ENCODE peak calls at places on chromosomes 6 and 20, in seven cellular contexts. N is adrenal gland, I is spleen, Y is NB4, J is H54, B is transverse colon, Q is ovary. D is an unnamed sample.

GRCh38 chr6:31083742-31084354 is 28.5 kb downstream of the C6orf15 start:
- DNase-seq in N (peak), I (no peak), Y (peak), J (no peak), B (peak), Q (no peak), D (peak)

GRCh38 chr6:36125575-36125974 is 4.7 kb upstream of the MAPK13 start:
- DNase-seq in N (no peak), I (no peak), Y (no peak), J (no peak), B (no peak), Q (no peak), D (no peak)

GRCh38 chr20:14401479-14402138 is 64.2 kb upstream of the FLRT3 start:
- DNase-seq in N (no peak), I (no peak), Y (no peak), J (no peak), B (no peak), Q (no peak), D (no peak)

GRCh38 chr20:33370296-33370695 is 31.0 kb downstream of the CDK5RAP1 start:
- DNase-seq in N (peak), I (peak), Y (no peak), J (no peak), B (peak), Q (no peak), D (no peak)

GRCh38 chr6:108902389-108902792 is 54.2 kb downstream of the ARMC2 start:
- DNase-seq in N (no peak), I (no peak), Y (peak), J (no peak), B (no peak), Q (no peak), D (no peak)

GRCh38 chr20:13261460-13262301 is 40.6 kb downstream of the ISM1 start:
- DNase-seq in N (peak), I (no peak), Y (peak), J (peak), B (peak), Q (no peak), D (peak)

GRCh38 chr6:157982297-157982579 is 575 bp downstream of the SYNJ2 start:
- DNase-seq in N (peak), I (no peak), Y (peak), J (no peak), B (peak), Q (peak), D (peak)

GRCh38 chr6:108711094-108711493 is 137.1 kb upstream of the ARMC2 start:
- DNase-seq in N (no peak), I (no peak), Y (no peak), J (no peak), B (no peak), Q (no peak), D (no peak)

GRCh38 chr20:51027396-51027795 is 4.5 kb upstream of the KCNG1 start:
- DNase-seq in N (no peak), I (peak), Y (no peak), J (no peak), B (no peak), Q (no peak), D (no peak)

GRCh38 chr6:38116248-38116647 is 296.7 kb downstream of the ZFAND3 start:
- DNase-seq in N (no peak), I (no peak), Y (no peak), J (no peak), B (no peak), Q (no peak), D (no peak)

GRCh38 chr6:90217621-90218496 is 78.8 kb downstream of the BACH2 start:
- DNase-seq in N (no peak), I (no peak), Y (no peak), J (no peak), B (no peak), Q (no peak), D (no peak)

GRCh38 chr6:36692220-36692619 is 5.4 kb upstream of the RAB44 start:
- DNase-seq in N (no peak), I (peak), Y (peak), J (no peak), B (peak), Q (no peak), D (no peak)

GRCh38 chr20:17568045-17568788 is 1.7 kb upstream of the DSTN start:
- DNase-seq in N (no peak), I (no peak), Y (no peak), J (no peak), B (no peak), Q (no peak), D (no peak)

GRCh38 chr6:151180321-151180720 is 59.4 kb upstream of the AKAP12 start:
- DNase-seq in N (no peak), I (no peak), Y (peak), J (no peak), B (no peak), Q (no peak), D (peak)

GRCh38 chr6:119129148-119129967 is 50.9 kb upstream of the FAM184A start:
- DNase-seq in N (no peak), I (no peak), Y (peak), J (no peak), B (no peak), Q (no peak), D (peak)

GRCh38 chr6:73854998-73855718 is 159.2 kb downstream of the CD109 start:
- DNase-seq in N (no peak), I (no peak), Y (peak), J (no peak), B (no peak), Q (no peak), D (peak)

GRCh38 chr6:89597988-89598387 is 40.6 kb downstream of the LYRM2 start:
- DNase-seq in N (peak), I (no peak), Y (peak), J (no peak), B (no peak), Q (no peak), D (no peak)

GRCh38 chr6:71107935-71108420 is 151.1 kb upstream of the B3GAT2 start:
- DNase-seq in N (no peak), I (no peak), Y (no peak), J (peak), B (no peak), Q (no peak), D (no peak)

GRCh38 chr6:41581381-41581991 is 35.3 kb downstream of the FOXP4 start:
- DNase-seq in N (peak), I (no peak), Y (no peak), J (peak), B (no peak), Q (no peak), D (no peak)

GRCh38 chr20:12975833-12976608 is 32.8 kb upstream of the SPTLC3 start:
- DNase-seq in N (no peak), I (no peak), Y (no peak), J (no peak), B (no peak), Q (no peak), D (no peak)

GRCh38 chr6:12785301-12785700 is 68.7 kb downstream of the PHACTR1 start:
- DNase-seq in N (no peak), I (no peak), Y (no peak), J (no peak), B (no peak), Q (no peak), D (no peak)

GRCh38 chr20:36098364-36098763 is 56.2 kb upstream of the EPB41L1 start:
- DNase-seq in N (peak), I (no peak), Y (peak), J (no peak), B (peak), Q (no peak), D (no peak)

GRCh38 chr6:54910326-54910952 is 63.9 kb downstream of the FAM83B start:
- DNase-seq in N (no peak), I (no peak), Y (no peak), J (no peak), B (peak), Q (no peak), D (no peak)

GRCh38 chr6:166494757-166495486 is 91.6 kb downstream of the RAMACL start:
- DNase-seq in N (no peak), I (peak), Y (no peak), J (no peak), B (no peak), Q (no peak), D (no peak)

GRCh38 chr20:23320317-23320716 is 30.3 kb upstream of the NXT1 start:
- DNase-seq in N (no peak), I (no peak), Y (peak), J (no peak), B (no peak), Q (no peak), D (peak)

GRCh38 chr6:135257641-135258405 is 76.7 kb downstream of the MYB start:
- DNase-seq in N (no peak), I (no peak), Y (peak), J (no peak), B (no peak), Q (no peak), D (no peak)

GRCh38 chr6:143236151-143236788 is 175.6 kb downstream of the AIG1 start:
- DNase-seq in N (peak), I (no peak), Y (no peak), J (no peak), B (no peak), Q (no peak), D (no peak)

GRCh38 chr6:38701551-38701950 is 1.4 kb downstream of the GLO1 start:
- DNase-seq in N (no peak), I (no peak), Y (no peak), J (no peak), B (no peak), Q (no peak), D (no peak)

GRCh38 chr6:152308306-152308705 is 328.9 kb downstream of the SYNE1 start:
- DNase-seq in N (no peak), I (no peak), Y (no peak), J (no peak), B (no peak), Q (no peak), D (no peak)

GRCh38 chr6:73452107-73452461 is at the start of gene CGAS:
- DNase-seq in N (peak), I (peak), Y (peak), J (peak), B (peak), Q (peak), D (peak)

GRCh38 chr6:26240981-26241770 is 123.8 kb upstream of the BTN3A2 start:
- DNase-seq in N (peak), I (peak), Y (peak), J (no peak), B (no peak), Q (no peak), D (peak)

GRCh38 chr6:136508701-136509387 is 41.4 kb downstream of the MAP7 start:
- DNase-seq in N (no peak), I (no peak), Y (no peak), J (no peak), B (no peak), Q (no peak), D (no peak)

GRCh38 chr6:29414588-29414987 is at the start of gene OR12D1:
- DNase-seq in N (no peak), I (no peak), Y (no peak), J (no peak), B (no peak), Q (no peak), D (no peak)

GRCh38 chr20:56833427-56833826 is 204.3 kb downstream of the TFAP2C start:
- DNase-seq in N (no peak), I (no peak), Y (peak), J (no peak), B (no peak), Q (no peak), D (no peak)

GRCh38 chr6:43669922-43670622 is 17.5 kb downstream of the MRPS18A start:
- DNase-seq in N (no peak), I (no peak), Y (peak), J (no peak), B (no peak), Q (no peak), D (no peak)

GRCh38 chr6:43669050-43669921 is 18.3 kb downstream of the MRPS18A start:
- DNase-seq in N (peak), I (no peak), Y (no peak), J (no peak), B (no peak), Q (peak), D (no peak)

GRCh38 chr6:43666181-43666920 is 21.2 kb downstream of the MRPS18A start:
- DNase-seq in N (no peak), I (no peak), Y (no peak), J (no peak), B (no peak), Q (no peak), D (no peak)

GRCh38 chr6:43667245-43668150 is 20.1 kb downstream of the MRPS18A start:
- DNase-seq in N (peak), I (peak), Y (peak), J (peak), B (peak), Q (peak), D (peak)

DNA sequence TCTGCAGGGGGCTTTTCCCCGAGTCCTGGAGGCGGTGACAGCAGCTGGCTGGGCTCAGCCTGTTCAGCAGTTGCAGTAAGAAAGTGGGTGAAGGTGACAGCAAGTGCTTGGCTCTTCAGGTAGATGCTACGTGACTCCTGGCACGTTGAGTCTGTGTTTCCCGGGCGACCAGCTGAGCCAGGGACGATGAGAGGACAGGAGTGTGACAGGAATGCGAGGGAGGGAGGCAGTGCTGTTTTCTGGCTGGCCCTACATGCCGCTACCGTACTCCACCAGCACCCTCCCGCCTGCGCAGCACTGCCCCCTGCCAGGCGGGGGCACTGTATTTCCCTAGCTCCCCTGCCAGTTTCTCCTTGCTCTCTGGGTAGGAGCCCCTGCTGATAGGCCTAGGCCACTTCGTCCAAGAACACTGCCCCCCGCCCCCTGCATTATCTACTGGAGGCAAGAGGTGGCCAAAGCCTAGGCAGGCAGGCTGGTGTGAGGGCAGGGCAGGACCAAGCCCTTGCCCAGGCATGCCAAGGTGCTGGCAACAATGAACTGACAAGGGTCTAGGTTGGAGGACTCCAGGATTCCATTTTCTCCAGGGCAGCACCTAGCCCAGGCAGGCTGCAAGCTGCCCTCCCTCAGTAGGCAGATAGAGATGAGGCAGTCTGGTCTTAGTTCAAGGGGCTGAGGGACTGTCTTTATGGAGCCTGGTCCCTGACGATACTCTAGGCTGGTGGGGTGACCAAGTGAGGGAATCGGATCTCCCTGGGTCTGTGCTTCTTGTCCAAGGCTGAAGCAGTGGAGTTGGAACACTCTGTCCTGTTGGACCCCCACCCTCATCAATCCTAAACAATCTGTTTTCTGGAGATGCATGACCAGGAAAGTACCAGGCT is 19.2 kb downstream of the MRPS18A start:
- DNase-seq in N (peak), I (peak), Y (peak), J (peak), B (peak), Q (peak), D (peak)
- TF ChIP-seq POLR2A in N (no peak), I (no peak), Y (no peak), J (peak), B (peak), Q (no peak), D (peak)

GRCh38 chr20:45347936-45348809 is at the start of gene SDC4:
- DNase-seq in N (peak), I (peak), Y (peak), J (peak), B (peak), Q (peak), D (peak)
- TF ChIP-seq POLR2A in N (peak), I (peak), Y (peak), J (peak), B (peak), Q (peak), D (peak)

GRCh38 chr20:63574156-63574828 is at the start of gene HELZ2:
- DNase-seq in N (peak), I (peak), Y (peak), J (peak), B (peak), Q (peak), D (peak)
- TF ChIP-seq POLR2A in N (peak), I (no peak), Y (peak), J (peak), B (peak), Q (no peak), D (no peak)

GRCh38 chr20:3848565-3848964 is 1.9 kb downstream of the MAVS start:
- DNase-seq in N (no peak), I (no peak), Y (no peak), J (no peak), B (no peak), Q (no peak), D (no peak)

GRCh38 chr20:3847419-3847940 is 846 bp downstream of the MAVS start:
- DNase-seq in N (no peak), I (no peak), Y (no peak), J (no peak), B (no peak), Q (no peak), D (no peak)

GRCh38 chr20:3843490-3843889 is 3.1 kb upstream of the MAVS start:
- DNase-seq in N (no peak), I (no peak), Y (peak), J (peak), B (peak), Q (no peak), D (peak)

GRCh38 chr20:3846378-3846739 is 275 bp upstream of the MAVS start:
- DNase-seq in N (no peak), I (no peak), Y (no peak), J (no peak), B (no peak), Q (no peak), D (no peak)

DNA sequence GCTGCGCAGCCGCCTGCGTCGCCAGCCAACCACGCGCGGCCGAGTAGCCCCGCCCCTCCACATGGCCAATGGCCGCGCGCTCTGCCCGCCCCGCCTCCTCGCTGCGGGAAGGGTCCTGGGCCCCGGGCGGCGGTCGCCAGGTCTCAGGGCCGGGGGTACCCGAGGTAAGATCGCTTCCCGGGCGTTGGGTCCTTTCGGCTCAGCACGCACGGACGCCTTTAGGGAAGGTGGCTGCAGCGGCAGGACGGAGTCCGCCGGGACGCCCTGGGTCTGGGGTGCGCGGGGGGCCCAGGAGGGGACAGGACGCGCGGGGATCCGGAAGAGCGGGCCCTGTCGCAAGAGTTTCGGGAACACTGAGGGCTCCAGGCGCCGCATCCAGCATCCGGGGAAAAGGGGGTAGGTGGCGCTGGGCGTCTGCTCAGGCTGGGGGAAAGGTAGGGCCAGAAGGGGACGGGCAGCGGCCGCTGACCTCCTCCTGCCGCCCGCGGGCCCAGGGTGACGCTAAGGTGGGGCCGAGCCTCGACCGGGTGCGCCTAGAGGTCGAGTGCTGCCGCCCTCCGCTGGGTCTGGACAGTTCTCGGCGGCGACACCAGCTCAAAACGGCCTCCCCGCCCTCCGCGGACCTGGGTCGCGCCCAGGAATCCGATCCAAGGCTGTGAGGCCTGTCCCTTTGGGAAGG is at the start of gene MAVS:
- DNase-seq in N (peak), I (peak), Y (peak), J (peak), B (peak), Q (peak), D (peak)
- TF ChIP-seq POLR2A in N (no peak), I (peak), Y (peak), J (peak), B (peak), Q (peak), D (peak)

GRCh38 chr6:28349892-28350737 is at the start of gene ZKSCAN3:
- DNase-seq in N (peak), I (peak), Y (peak), J (peak), B (peak), Q (peak), D (peak)
- TF ChIP-seq POLR2A in N (no peak), I (no peak), Y (peak), J (peak), B (peak), Q (no peak), D (peak)

GRCh38 chr6:144284753-144285547 is at the start of gene UTRN:
- DNase-seq in N (peak), I (peak), Y (peak), J (peak), B (peak), Q (peak), D (peak)
- TF ChIP-seq POLR2A in N (no peak), I (peak), Y (peak), J (peak), B (peak), Q (no peak), D (no peak)

GRCh38 chr20:62228982-62229545 is 9.0 kb upstream of the HRH3 start:
- DNase-seq in N (no peak), I (no peak), Y (no peak), J (no peak), B (no peak), Q (no peak), D (no peak)

GRCh38 chr20:62226707-62227590 is 6.9 kb upstream of the HRH3 start:
- DNase-seq in N (no peak), I (no peak), Y (no peak), J (no peak), B (no peak), Q (no peak), D (no peak)

GRCh38 chr20:62227591-62227976 is 7.5 kb upstream of the HRH3 start:
- DNase-seq in N (no peak), I (no peak), Y (no peak), J (no peak), B (no peak), Q (no peak), D (no peak)

GRCh38 chr20:62229667-62230066 is 8.7 kb upstream of the OSBPL2 start:
- DNase-seq in N (no peak), I (no peak), Y (no peak), J (no peak), B (no peak), Q (no peak), D (no peak)

GRCh38 chr20:62227977-62228958 is 8.2 kb upstream of the HRH3 start:
- DNase-seq in N (no peak), I (no peak), Y (no peak), J (no peak), B (peak), Q (no peak), D (no peak)
- TF ChIP-seq POLR2A in N (no peak), I (no peak), Y (no peak), J (no peak), B (no peak), Q (no peak), D (no peak)

D was measured in erythroblast.